ENCODE peak calls at places on chromosomes 12 and 14, in seven cellular contexts. U is psoas muscle, L is tibial nerve, T is astrocyte of the spinal cord, V is AG09309, G is heart right ventricle, O is GM12865. B is an unnamed sample.

GRCh38 chr14:73787760-73788508 is 63.7 kb upstream of the PTGR2 start:
- DNase-seq in U (no peak), L (no peak), T (peak; percentile 53), V (no peak), G (no peak), O (peak; percentile 60), B (peak; percentile 60)

GRCh38 chr12:90905691-90906370 is 49.1 kb downstream of the CCER1 start:
- DNase-seq in U (no peak), L (no peak), T (peak; percentile 27), V (no peak), G (no peak), O (no peak), B (no peak)

GRCh38 chr12:3896851-3897351 is 23.7 kb upstream of the PARP11 start:
- DNase-seq in U (no peak), L (no peak), T (no peak), V (no peak), G (peak; percentile 14), O (no peak), B (no peak)

GRCh38 chr14:105865904-105866840 is 339.8 kb downstream of the TMEM121 start:
- DNase-seq in U (no peak), L (peak; percentile 7), T (no peak), V (no peak), G (no peak), O (no peak), B (no peak)

GRCh38 chr14:66045572-66046021 is 440.6 kb upstream of the CCDC196 start:
- DNase-seq in U (no peak), L (no peak), T (no peak), V (peak; percentile 13), G (peak; percentile 43), O (no peak), B (no peak)

GRCh38 chr14:55309154-55309553 is 37.9 kb downstream of the FBXO34 start:
- DNase-seq in U (no peak), L (no peak), T (no peak), V (no peak), G (no peak), O (no peak), B (no peak)

GRCh38 chr12:108803428-108804105 is 53.8 kb downstream of the SSH1 start:
- DNase-seq in U (no peak), L (peak; percentile 76), T (peak; percentile 95), V (peak; percentile 88), G (peak; percentile 91), O (peak; percentile 82), B (peak; percentile 88)

GRCh38 chr12:9741726-9742125 is 8.8 kb upstream of the CLECL1 start:
- DNase-seq in U (no peak), L (no peak), T (no peak), V (no peak), G (no peak), O (peak; percentile 88), B (peak; percentile 57)

GRCh38 chr14:58637040-58637390 is 747 bp upstream of the DACT1 start:
- DNase-seq in U (no peak), L (no peak), T (peak; percentile 95), V (peak; percentile 88), G (peak; percentile 19), O (peak; percentile 44), B (no peak)

GRCh38 chr12:90173499-90174197 is 465.0 kb upstream of the ATP2B1 start:
- DNase-seq in U (no peak), L (no peak), T (no peak), V (no peak), G (no peak), O (no peak), B (no peak)

GRCh38 chr14:64260418-64260817 is 33.8 kb downstream of the ESR2 start:
- DNase-seq in U (no peak), L (no peak), T (no peak), V (no peak), G (no peak), O (no peak), B (no peak)

GRCh38 chr14:49972199-49972671 is 79.4 kb downstream of the ARF6 start:
- DNase-seq in U (no peak), L (no peak), T (peak; percentile 68), V (no peak), G (peak; percentile 53), O (peak; percentile 51), B (no peak)

GRCh38 chr12:54824402-54824801 is 29.9 kb upstream of the MUCL1 start:
- DNase-seq in U (no peak), L (no peak), T (no peak), V (no peak), G (no peak), O (no peak), B (no peak)
- TF ChIP-seq CTCF in U (no peak), L (no peak), T (no peak), V (no peak), G (no peak), O (no peak), B (no peak)

GRCh38 chr12:6830286-6830892 is 2.2 kb downstream of the P3H3 start:
- DNase-seq in U (no peak), L (no peak), T (no peak), V (no peak), G (no peak), O (no peak), B (no peak)

GRCh38 chr12:6828671-6829531 is 694 bp downstream of the P3H3 start:
- DNase-seq in U (no peak), L (no peak), T (peak; percentile 61), V (no peak), G (peak; percentile 45), O (no peak), B (peak; percentile 69)

GRCh38 chr12:6827982-6828670 is at the start of gene P3H3:
- DNase-seq in U (no peak), L (no peak), T (peak; percentile 37), V (no peak), G (peak; percentile 50), O (no peak), B (no peak)

GRCh38 chr12:6831021-6831420 is 2.8 kb downstream of the P3H3 start:
- DNase-seq in U (no peak), L (no peak), T (no peak), V (no peak), G (no peak), O (no peak), B (no peak)

GRCh38 chr12:6829532-6830220 is 1.5 kb downstream of the P3H3 start:
- DNase-seq in U (no peak), L (no peak), T (no peak), V (no peak), G (no peak), O (no peak), B (no peak)
- TF ChIP-seq CTCF in U (no peak), L (no peak), T (peak; percentile 34), V (peak; percentile 48), G (no peak), O (no peak), B (no peak)

DNA sequence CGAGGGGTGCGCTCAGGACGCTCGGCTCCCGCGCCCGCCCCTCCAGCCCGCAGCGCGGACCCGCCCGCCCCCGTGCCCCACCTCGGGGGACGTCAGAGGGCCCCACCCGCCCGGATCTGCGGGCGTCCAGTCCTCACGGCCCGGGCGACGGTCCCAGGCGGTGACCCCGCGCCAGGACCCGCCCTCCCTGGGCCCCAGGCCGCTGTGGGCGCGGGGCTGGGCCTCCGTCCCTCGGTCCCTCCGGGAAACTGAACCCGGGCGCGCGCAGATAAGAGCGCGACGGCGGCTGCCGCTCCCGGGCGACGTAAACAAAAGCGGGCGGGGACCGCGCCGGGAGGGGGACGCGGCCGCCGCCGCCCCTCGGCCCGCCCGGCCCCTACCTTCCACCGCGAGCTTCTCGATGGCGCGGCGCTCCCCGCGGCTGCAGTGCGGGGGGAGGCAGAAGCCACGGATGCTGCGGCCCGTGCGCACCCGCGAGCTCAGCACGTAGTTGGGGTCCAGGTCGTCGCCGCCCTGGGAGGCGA is 1.1 kb downstream of the CKB start:
- DNase-seq in U (no peak), L (no peak), T (no peak), V (no peak), G (no peak), O (no peak), B (peak; percentile 61)
- TF ChIP-seq CTCF in U (no peak), L (no peak), T (no peak), V (no peak), G (no peak), O (no peak), B (no peak)

GRCh38 chr12:19507823-19508222 is 68.5 kb downstream of the AEBP2 start:
- DNase-seq in U (no peak), L (no peak), T (no peak), V (no peak), G (no peak), O (no peak), B (no peak)
- TF ChIP-seq CTCF in U (peak; percentile 24), L (no peak), T (no peak), V (peak; percentile 42), G (peak; percentile 45), O (no peak), B (no peak)

GRCh38 chr12:40693503-40693863 is 1.2 kb downstream of the CNTN1 start:
- DNase-seq in U (peak; percentile 47), L (peak; percentile 26), T (peak; percentile 6), V (no peak), G (no peak), O (no peak), B (no peak)
- TF ChIP-seq CTCF in U (no peak), L (no peak), T (no peak), V (no peak), G (no peak), O (no peak), B (no peak)